ENCODE peak calls at places on chromosomes 11 and 22, in five cellular contexts. K is pancreas, Y is mammary epithelial cell, E is SK-N-SH, A is progenitor cell of endocrine pancreas. N is an unnamed sample.

GRCh38 chr11:104092744-104093143 is 56.3 kb downstream of the DDI1 start:
- DNase-seq in K (no peak), Y (no peak), E (no peak), A (no peak), N (no peak)

GRCh38 chr22:23840026-23840425 is 1.2 kb upstream of the DERL3 start:
- DNase-seq in K (no peak), Y (no peak), E (no peak), A (no peak), N (no peak)

GRCh38 chr11:134938212-134938611 is 526.2 kb upstream of the B3GAT1 start:
- DNase-seq in K (no peak), Y (no peak), E (no peak), A (no peak), N (no peak)

GRCh38 chr22:50620861-50621490 is 7.0 kb downstream of the ARSA start:
- DNase-seq in K (no peak), Y (peak; percentile 23), E (no peak), A (no peak), N (no peak)

GRCh38 chr11:3109921-3110706 is 52.9 kb upstream of the CARS1 start:
- DNase-seq in K (peak; percentile 44), Y (peak; percentile 34), E (peak; percentile 76), A (no peak), N (peak; percentile 37)

GRCh38 chr11:101126551-101127347 is 2.9 kb downstream of the PGR start:
- DNase-seq in K (no peak), Y (no peak), E (no peak), A (no peak), N (peak; percentile 27)

GRCh38 chr11:7098235-7098832 is 9.5 kb downstream of the RBMXL2 start:
- DNase-seq in K (no peak), Y (peak; percentile 25), E (peak; percentile 55), A (no peak), N (no peak)

GRCh38 chr11:62921573-62922188 is 518 bp upstream of the CHRM1 start:
- DNase-seq in K (peak; percentile 67), Y (no peak), E (peak; percentile 62), A (no peak), N (no peak)

GRCh38 chr11:86244063-86244521 is 461 bp upstream of the EED start:
- DNase-seq in K (peak; percentile 87), Y (peak; percentile 82), E (peak; percentile 88), A (peak; percentile 76), N (peak; percentile 86)

GRCh38 chr11:111586305-111586915 is 15.8 kb upstream of the SIK2 start:
- DNase-seq in K (peak; percentile 37), Y (peak; percentile 62), E (peak; percentile 27), A (no peak), N (no peak)

GRCh38 chr11:61477734-61478148 is 30.8 kb upstream of the LRRC10B start:
- DNase-seq in K (peak; percentile 51), Y (no peak), E (peak; percentile 89), A (peak; percentile 72), N (peak; percentile 84)

GRCh38 chr11:41879186-41879738 is 419.8 kb upstream of the LRRC4C start:
- DNase-seq in K (no peak), Y (peak; percentile 63), E (no peak), A (no peak), N (no peak)

GRCh38 chr22:23524226-23524625 is 55.9 kb downstream of the IGLL1 start:
- DNase-seq in K (no peak), Y (no peak), E (no peak), A (no peak), N (no peak)

GRCh38 chr22:42202669-42203068 is 67.8 kb downstream of the TCF20 start:
- DNase-seq in K (no peak), Y (no peak), E (no peak), A (no peak), N (no peak)

GRCh38 chr11:128579790-128580504 is 7.4 kb downstream of the ETS1 start:
- DNase-seq in K (no peak), Y (peak; percentile 53), E (no peak), A (no peak), N (no peak)

GRCh38 chr11:6655790-6656580 is at the start of gene DCHS1:
- DNase-seq in K (no peak), Y (no peak), E (peak; percentile 96), A (peak; percentile 28), N (peak; percentile 72)

GRCh38 chr22:45867906-45868555 is 108.9 kb downstream of the WNT7B start:
- DNase-seq in K (no peak), Y (no peak), E (no peak), A (no peak), N (no peak)

GRCh38 chr11:72321381-72321996 is 77.5 kb upstream of the PHOX2A start:
- DNase-seq in K (no peak), Y (peak; percentile 42), E (peak; percentile 78), A (no peak), N (no peak)

GRCh38 chr11:19766810-19767209 is 54.2 kb downstream of the NAV2 start:
- DNase-seq in K (no peak), Y (peak; percentile 30), E (no peak), A (no peak), N (no peak)

GRCh38 chr11:126764221-126764620 is 236.3 kb downstream of the KIRREL3 start:
- DNase-seq in K (no peak), Y (no peak), E (no peak), A (no peak), N (no peak)

GRCh38 chr11:36253238-36253637 is 36.0 kb downstream of the COMMD9 start:
- DNase-seq in K (no peak), Y (no peak), E (peak; percentile 88), A (no peak), N (peak; percentile 78)

GRCh38 chr22:43840851-43841250 is 21.5 kb downstream of the SULT4A1 start:
- DNase-seq in K (no peak), Y (no peak), E (no peak), A (no peak), N (no peak)

GRCh38 chr11:108912587-108912986 is 247.7 kb downstream of the DDX10 start:
- DNase-seq in K (no peak), Y (peak; percentile 23), E (no peak), A (no peak), N (no peak)

DNA sequence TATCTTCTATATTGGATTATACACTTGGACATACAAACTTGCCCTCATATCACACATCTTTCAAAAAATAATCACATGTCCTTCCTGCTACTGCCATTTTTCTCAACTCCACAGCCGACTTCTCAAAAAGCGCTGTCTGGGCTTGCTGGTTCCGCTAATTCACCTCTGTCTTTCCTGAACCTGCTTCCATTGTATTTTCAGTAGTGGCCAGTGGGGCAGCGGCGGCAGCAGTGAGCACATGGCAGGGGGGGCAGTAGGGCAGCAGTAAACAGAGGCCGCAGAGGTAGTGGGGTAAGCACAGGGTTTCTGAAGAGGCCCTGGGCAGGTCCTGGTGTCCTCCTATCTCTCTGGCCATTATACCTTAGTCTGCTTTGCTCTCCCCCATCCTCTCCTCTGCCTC is 126.3 kb downstream of the RRAS2 start:
- DNase-seq in K (no peak), Y (no peak), E (peak; percentile 33), A (no peak), N (no peak)
- TF ChIP-seq CTCF in K (no peak), Y (peak; percentile 34), E (peak; percentile 36), A (peak; percentile 34), N (peak; percentile 24)

GRCh38 chr22:25764270-25765015 is 22.5 kb downstream of the MYO18B start:
- DNase-seq in K (no peak), Y (no peak), E (peak; percentile 42), A (no peak), N (no peak)
- TF ChIP-seq CTCF in K (no peak), Y (no peak), E (no peak), A (no peak), N (no peak)

GRCh38 chr11:65266210-65266609 is 4.4 kb downstream of the POLA2 start:
- DNase-seq in K (no peak), Y (no peak), E (no peak), A (no peak), N (no peak)
- TF ChIP-seq CTCF in K (no peak), Y (no peak), E (no peak), A (no peak), N (no peak)

GRCh38 chr11:110433393-110434333 is 3.9 kb downstream of the FDX1 start:
- DNase-seq in K (no peak), Y (peak; percentile 25), E (peak; percentile 39), A (no peak), N (no peak)

GRCh38 chr11:110435780-110436717 is 6.3 kb downstream of the FDX1 start:
- DNase-seq in K (no peak), Y (peak; percentile 33), E (no peak), A (no peak), N (no peak)

GRCh38 chr11:110438017-110438416 is 8.3 kb downstream of the FDX1 start:
- DNase-seq in K (no peak), Y (no peak), E (no peak), A (no peak), N (no peak)

GRCh38 chr11:110432713-110433392 is 3.1 kb downstream of the FDX1 start:
- DNase-seq in K (no peak), Y (no peak), E (peak; percentile 57), A (no peak), N (no peak)

GRCh38 chr11:110434952-110435779 is 5.4 kb downstream of the FDX1 start:
- DNase-seq in K (peak; percentile 43), Y (peak; percentile 22), E (no peak), A (no peak), N (no peak)
- TF ChIP-seq CTCF in K (peak; percentile 23), Y (peak; percentile 58), E (peak; percentile 47), A (peak; percentile 41), N (no peak)

GRCh38 chr11:64255135-64256128 is 4.1 kb downstream of the PLCB3 start:
- DNase-seq in K (no peak), Y (no peak), E (peak; percentile 16), A (no peak), N (no peak)

GRCh38 chr11:64258356-64258755 is 7.0 kb downstream of the PLCB3 start:
- DNase-seq in K (no peak), Y (no peak), E (no peak), A (no peak), N (no peak)

GRCh38 chr11:64258946-64259532 is 7.7 kb downstream of the PLCB3 start:
- DNase-seq in K (no peak), Y (no peak), E (no peak), A (no peak), N (no peak)

GRCh38 chr11:64254326-64254725 is 3.0 kb downstream of the PLCB3 start:
- DNase-seq in K (no peak), Y (no peak), E (no peak), A (no peak), N (no peak)

GRCh38 chr11:64256300-64256699 is 5.0 kb downstream of the PLCB3 start:
- DNase-seq in K (no peak), Y (no peak), E (peak; percentile 19), A (no peak), N (no peak)
- TF ChIP-seq CTCF in K (no peak), Y (no peak), E (no peak), A (no peak), N (no peak)

N was measured in glutamatergic neuron.